ENCODE peak calls at places on chromosomes 13 and 19, in ten cellular contexts. O, U, G, K, Y, C, M, B, J and P are unnamed samples.

GRCh38 chr13:51838235-51838846 is 6.6 kb downstream of the TMEM272 start:
- DNase-seq in G (no peak), J (no peak), M (no peak), K (no peak), U (no peak), B (no peak), C (no peak), O (no peak), Y (peak; percentile 67), P (no peak)

GRCh38 chr19:13539332-13539731 is 33.1 kb upstream of the CACNA1A start:
- DNase-seq in U (no peak), G (no peak), J (no peak), B (no peak), Y (no peak), C (no peak), O (no peak), M (no peak), K (no peak), P (no peak)

GRCh38 chr19:16627194-16627927 is 643 bp downstream of the MED26 start:
- DNase-seq in Y (peak; percentile 18), G (no peak), O (peak; percentile 24), U (peak; percentile 25), K (peak; percentile 73), M (no peak), B (peak; percentile 32), J (peak; percentile 3), C (no peak), P (no peak)

GRCh38 chr19:36257512-36257876 is 42.6 kb downstream of the ZNF146 start:
- DNase-seq in G (no peak), K (peak; percentile 82), Y (no peak), O (no peak), C (no peak), U (no peak), M (no peak), B (peak; percentile 71), J (no peak), P (no peak)

GRCh38 chr19:45440873-45441654 is 17.3 kb upstream of the ERCC1 start:
- DNase-seq in G (no peak), M (no peak), O (no peak), J (no peak), Y (peak; percentile 73), C (no peak), K (no peak), B (no peak), U (no peak), P (no peak)

GRCh38 chr13:35979378-35979911 is 151.7 kb downstream of the DCLK1 start:
- DNase-seq in O (peak; percentile 45), K (no peak), J (peak; percentile 99), G (peak; percentile 93), B (no peak), Y (peak; percentile 98), U (peak; percentile 70), C (peak; percentile 52), M (peak; percentile 60), P (no peak)

GRCh38 chr19:53879145-53880037 is 2.6 kb upstream of the PRKCG start:
- DNase-seq in G (peak; percentile 97), J (peak; percentile 87), C (peak; percentile 78), B (peak; percentile 99), O (peak; percentile 91), Y (peak; percentile 89), K (peak; percentile 99), U (peak; percentile 88), M (peak; percentile 67), P (peak; percentile 100)

GRCh38 chr19:55525289-55526101 is 11.4 kb downstream of the SBK2 start:
- DNase-seq in K (no peak), C (no peak), J (no peak), Y (no peak), B (no peak), M (no peak), U (no peak), G (no peak), O (no peak), P (no peak)

GRCh38 chr13:36998624-36999041 is 507 bp downstream of the ALG5 start:
- DNase-seq in C (no peak), G (no peak), Y (no peak), K (no peak), J (no peak), B (peak; percentile 44), M (no peak), O (peak; percentile 11), U (peak; percentile 3), P (no peak)

GRCh38 chr19:48044561-48044960 is 682 bp upstream of the CABP5 start:
- DNase-seq in B (no peak), C (no peak), M (no peak), Y (no peak), U (no peak), J (no peak), G (no peak), K (no peak), O (no peak), P (no peak)

GRCh38 chr19:722553-723101 is 13.9 kb downstream of the PALM start:
- DNase-seq in K (no peak), C (no peak), J (no peak), B (no peak), M (no peak), G (no peak), Y (no peak), U (no peak), O (no peak), P (no peak)

GRCh38 chr19:13002389-13002898 is 7.2 kb downstream of the NFIX start:
- DNase-seq in K (no peak), U (no peak), O (no peak), G (peak; percentile 87), J (no peak), C (no peak), B (no peak), Y (no peak), M (no peak), P (no peak)

GRCh38 chr13:24693862-24694471 is 13.8 kb downstream of the ATP12A start:
- DNase-seq in B (peak; percentile 61), Y (peak; percentile 75), J (peak; percentile 67), K (no peak), G (no peak), M (no peak), U (peak; percentile 78), C (no peak), O (peak; percentile 36), P (no peak)

GRCh38 chr19:2032296-2032941 is 16.9 kb upstream of the BTBD2 start:
- DNase-seq in K (no peak), C (peak; percentile 66), Y (peak; percentile 76), J (peak; percentile 91), U (peak; percentile 81), O (peak; percentile 97), G (peak; percentile 99), B (no peak), M (no peak), P (peak; percentile 97)

GRCh38 chr19:16594681-16595091 is 22.5 kb upstream of the SLC35E1 start:
- DNase-seq in B (no peak), U (no peak), C (no peak), G (no peak), K (no peak), Y (no peak), M (no peak), O (no peak), J (no peak), P (no peak)

GRCh38 chr13:31191748-31192147 is 8.0 kb upstream of the B3GLCT start:
- DNase-seq in U (no peak), O (no peak), C (no peak), J (no peak), Y (no peak), K (no peak), G (no peak), M (no peak), B (no peak), P (no peak)

GRCh38 chr19:19578241-19578640 is 40.2 kb downstream of the CILP2 start:
- DNase-seq in C (no peak), Y (no peak), K (no peak), G (no peak), B (no peak), J (no peak), O (no peak), U (no peak), M (no peak), P (no peak)

GRCh38 chr13:24116103-24116502 is 44.4 kb upstream of the SPATA13 start:
- DNase-seq in K (no peak), U (no peak), Y (no peak), O (no peak), G (no peak), C (no peak), M (no peak), B (no peak), J (no peak), P (no peak)

GRCh38 chr13:21176195-21176981 is at the start of the genes MRPL57 and SKA3:
- DNase-seq in K (peak; percentile 96), J (peak; percentile 93), Y (peak; percentile 96), M (peak; percentile 87), O (peak; percentile 94), U (peak; percentile 92), G (peak; percentile 93), B (peak; percentile 93), C (peak; percentile 78), P (peak; percentile 98)
- TF ChIP-seq CTCF in K (peak; percentile 28), J (no peak), Y (no peak), M (no peak), O (peak; percentile 61), U (no peak), G (peak; percentile 45), B (no peak), C (no peak), P (no peak)

GRCh38 chr19:50607874-50608785 is 31.6 kb downstream of the SYT3 start:
- DNase-seq in C (peak; percentile 55), U (peak; percentile 81), B (peak; percentile 95), K (peak; percentile 91), G (peak; percentile 74), J (peak; percentile 42), O (peak; percentile 37), Y (peak; percentile 36), M (peak; percentile 8), P (no peak)
- TF ChIP-seq CTCF in C (no peak), U (peak; percentile 20), B (peak; percentile 77), K (peak; percentile 83), G (no peak), J (peak; percentile 30), O (no peak), Y (no peak), M (peak; percentile 51), P (peak; percentile 29)

DNA sequence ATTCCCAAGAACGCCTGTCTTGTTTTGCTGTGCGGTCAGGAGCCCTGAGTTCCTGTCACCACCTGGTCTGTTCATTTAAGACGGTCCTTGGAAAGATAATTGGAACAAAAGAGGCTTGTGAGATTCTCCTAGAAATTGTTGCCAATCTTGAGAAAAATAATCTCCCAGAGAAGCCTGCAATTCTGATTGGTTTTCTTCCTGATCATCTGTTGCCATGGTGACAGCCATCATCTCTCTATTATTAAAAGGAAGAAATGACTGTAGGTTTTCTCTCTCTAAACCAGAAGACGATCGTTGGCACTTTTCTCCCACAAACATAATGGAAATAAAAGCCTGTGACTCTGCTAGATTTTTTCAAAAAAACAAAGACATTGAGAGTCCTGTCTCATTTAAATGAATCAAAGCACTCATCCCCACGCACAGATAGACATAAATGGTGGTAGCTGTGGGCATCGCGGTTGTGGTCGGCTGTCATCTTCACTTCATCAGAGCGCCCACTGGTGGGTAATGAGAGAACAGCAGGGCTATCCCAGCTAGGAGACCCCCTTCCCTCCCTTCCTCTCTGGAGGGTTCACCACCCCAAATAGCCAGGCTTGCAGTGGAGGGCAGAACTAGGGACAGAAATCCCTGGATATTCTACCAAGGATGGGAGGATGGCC is 21.7 kb upstream of the CALM3 start:
- DNase-seq in U (peak; percentile 5), B (peak; percentile 58), K (no peak), M (no peak), Y (peak; percentile 43), C (no peak), J (no peak), G (no peak), O (no peak), P (peak; percentile 72)
- TF ChIP-seq CTCF in U (no peak), B (peak; percentile 55), K (peak; percentile 68), M (peak; percentile 48), Y (peak; percentile 64), C (no peak), J (peak; percentile 71), G (no peak), O (no peak), P (peak; percentile 44)

GRCh38 chr13:50136678-50137077 is 121.4 kb downstream of the KCNRG start:
- DNase-seq in C (no peak), Y (no peak), O (no peak), K (no peak), U (no peak), G (no peak), B (no peak), J (no peak), M (no peak), P (no peak)
- TF ChIP-seq CTCF in C (no peak), Y (no peak), O (no peak), K (no peak), U (no peak), G (no peak), B (no peak), J (no peak), M (no peak), P (no peak)